ENCODE peak calls at places on chromosomes 2 and 18, in ten cellular contexts. U is fibroblast of mammary gland; D is GM20000; Z is AG04449; L is endodermal cell; S is colonic mucosa; V is hepatocyte; Q is fibroblast of villous mesenchyme; X is retinal pigment epithelial cell; M is CD8-positive, alpha-beta T cell. E is an unnamed sample.

GRCh38 chr2:120985997-120986651 is 250.5 kb downstream of the GLI2 start:
- DNase-seq in U (no peak), D (no peak), X (no peak), L (no peak), S (no peak), M (no peak), Q (no peak), V (no peak), Z (no peak), E (no peak)

GRCh38 chr2:19643117-19643518 is 258.7 kb downstream of the TTC32 start:
- DNase-seq in U (no peak), M (no peak), V (no peak), L (no peak), S (no peak), X (no peak), D (no peak), Z (no peak), Q (peak; percentile 23), E (no peak)

GRCh38 chr2:36290306-36290705 is 65.3 kb upstream of the CRIM1 start:
- DNase-seq in X (no peak), S (no peak), Z (peak; percentile 21), D (no peak), V (no peak), U (no peak), M (no peak), L (no peak), Q (no peak), E (no peak)

GRCh38 chr2:22536131-22536530 is 848.8 kb upstream of the KLHL29 start:
- DNase-seq in Z (no peak), M (no peak), U (peak; percentile 16), D (no peak), V (no peak), X (peak; percentile 35), L (no peak), Q (no peak), S (no peak), E (no peak)

GRCh38 chr2:236935131-236935530 is 150.6 kb upstream of the COPS8 start:
- DNase-seq in S (peak; percentile 14), Q (no peak), X (no peak), Z (no peak), U (no peak), D (no peak), V (no peak), M (no peak), L (no peak), E (no peak)

GRCh38 chr18:48345596-48345995 is 63.6 kb downstream of the ZBTB7C start:
- DNase-seq in M (no peak), U (peak; percentile 34), Z (no peak), L (peak; percentile 50), V (no peak), Q (peak; percentile 24), S (peak; percentile 41), D (no peak), X (no peak), E (peak; percentile 55)

GRCh38 chr18:75248426-75249191 is 38.0 kb downstream of the TSHZ1 start:
- DNase-seq in X (no peak), S (no peak), L (no peak), Q (peak; percentile 52), Z (no peak), U (no peak), V (no peak), M (no peak), D (no peak), E (no peak)

GRCh38 chr2:239365071-239365781 is 35.6 kb downstream of the HDAC4 start:
- DNase-seq in Q (peak; percentile 56), L (no peak), X (no peak), Z (no peak), V (no peak), S (no peak), M (no peak), U (no peak), D (no peak), E (no peak)

GRCh38 chr2:134244091-134244490 is 9.8 kb upstream of the MGAT5 start:
- DNase-seq in Q (peak; percentile 55), L (no peak), X (no peak), D (no peak), V (no peak), S (no peak), M (no peak), U (peak; percentile 59), Z (no peak), E (no peak)

GRCh38 chr2:143254108-143254507 is 124.9 kb downstream of the ARHGAP15 start:
- DNase-seq in Q (peak; percentile 4), Z (no peak), V (no peak), X (no peak), M (no peak), D (no peak), L (no peak), S (no peak), U (no peak), E (no peak)

GRCh38 chr2:68800517-68800916 is 65.9 kb downstream of the ARHGAP25 start:
- DNase-seq in L (no peak), Z (no peak), X (no peak), D (no peak), U (no peak), V (no peak), M (no peak), S (no peak), Q (no peak), E (no peak)

GRCh38 chr2:8580316-8581047 is 101.4 kb upstream of the ID2 start:
- DNase-seq in S (no peak), D (no peak), M (no peak), L (no peak), U (no peak), X (no peak), V (no peak), Z (no peak), Q (no peak), E (no peak)

GRCh38 chr2:127389778-127390435 is 2.1 kb upstream of the MAP3K2 start:
- DNase-seq in Z (no peak), M (no peak), X (no peak), Q (no peak), S (no peak), V (no peak), L (peak; percentile 41), D (peak; percentile 46), U (no peak), E (no peak)

DNA sequence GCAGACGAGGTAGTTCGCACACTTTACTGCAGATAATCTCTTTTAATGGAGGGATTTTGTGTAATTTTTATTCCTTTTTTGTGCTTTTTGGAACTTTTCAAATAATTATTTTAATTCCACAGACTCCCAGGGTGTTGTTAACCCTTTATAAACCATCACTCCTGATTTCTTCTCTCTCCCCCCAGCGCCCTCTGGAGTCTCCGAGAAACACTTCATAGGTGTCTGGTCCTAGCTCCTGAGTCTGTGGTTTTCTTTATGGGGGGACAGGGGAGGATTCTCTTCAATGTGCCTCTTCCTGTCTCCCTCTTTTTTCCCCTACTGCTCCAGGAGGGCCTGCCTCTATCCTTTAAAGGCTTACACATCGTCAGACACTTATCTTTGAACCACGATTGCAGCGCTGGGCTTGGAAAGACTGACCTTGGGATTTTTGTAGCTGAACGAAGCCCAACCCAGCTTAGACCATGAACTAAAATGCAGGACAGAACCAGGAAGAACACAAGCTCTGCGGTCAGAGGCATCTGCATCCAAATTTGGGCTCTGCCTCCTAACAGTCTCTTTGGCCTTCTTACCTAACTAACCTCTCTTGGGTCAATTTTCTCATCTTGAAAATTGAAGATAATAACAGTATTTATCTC is 7.1 kb upstream of the PKDCC start:
- DNase-seq in S (no peak), V (no peak), Z (no peak), L (peak; percentile 77), D (no peak), X (no peak), M (no peak), Q (peak; percentile 49), U (no peak), E (no peak)
- TF ChIP-seq CTCF in S (no peak), V (peak; percentile 20), Z (no peak), L (peak; percentile 81), D (no peak), X (peak; percentile 38), M (no peak), Q (peak; percentile 29), U (no peak), E (no peak)

GRCh38 chr2:240460781-240461431 is 25.4 kb downstream of the GPC1 start:
- DNase-seq in Q (no peak), Z (no peak), X (no peak), S (no peak), D (no peak), M (no peak), L (peak; percentile 64), U (no peak), V (no peak), E (no peak)
- TF ChIP-seq CTCF in Q (no peak), Z (peak; percentile 11), X (peak; percentile 26), S (no peak), D (no peak), M (no peak), L (peak; percentile 35), U (no peak), V (no peak), E (peak; percentile 12)

DNA sequence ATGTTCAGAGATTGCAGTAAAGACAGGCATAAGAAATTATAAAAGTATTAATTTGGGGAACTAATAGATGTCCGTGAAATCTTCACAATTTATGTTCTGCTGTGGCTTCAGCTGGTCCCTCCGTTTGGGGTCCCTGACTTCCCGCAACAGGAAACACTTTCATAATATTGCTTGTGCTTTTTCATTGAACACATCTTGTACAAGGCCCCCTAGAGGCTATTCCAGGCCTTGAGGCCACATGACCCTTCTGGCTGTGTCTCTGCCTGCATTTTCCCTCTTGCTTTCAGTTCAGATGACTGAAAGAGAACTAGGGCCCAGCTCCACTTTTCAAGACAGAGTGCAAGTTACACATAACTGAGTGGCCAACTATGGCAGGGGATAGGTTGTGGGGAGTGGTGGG is 164.1 kb downstream of the TMEM247 start:
- DNase-seq in V (no peak), S (no peak), D (peak; percentile 13), X (no peak), Z (no peak), M (no peak), U (no peak), L (no peak), Q (no peak), E (no peak)
- TF ChIP-seq CTCF in V (no peak), S (no peak), D (no peak), X (peak; percentile 18), Z (no peak), M (no peak), U (no peak), L (no peak), Q (no peak), E (no peak)

GRCh38 chr2:185473838-185474237 is 264.8 kb upstream of the FSIP2 start:
- DNase-seq in Q (no peak), V (no peak), Z (no peak), L (peak; percentile 57), D (no peak), X (no peak), U (no peak), S (no peak), M (no peak), E (no peak)

GRCh38 chr2:185472574-185472973 is 266.0 kb upstream of the FSIP2 start:
- DNase-seq in S (no peak), M (no peak), U (no peak), Z (no peak), V (no peak), Q (no peak), D (no peak), L (no peak), X (no peak), E (no peak)

GRCh38 chr2:185477452-185477851 is 261.2 kb upstream of the FSIP2 start:
- DNase-seq in M (no peak), V (no peak), S (no peak), D (no peak), U (no peak), X (no peak), L (no peak), Z (no peak), Q (no peak), E (no peak)

GRCh38 chr2:185471441-185471840 is 267.2 kb upstream of the FSIP2 start:
- DNase-seq in M (no peak), Q (no peak), D (no peak), S (no peak), L (no peak), X (no peak), Z (no peak), U (no peak), V (no peak), E (no peak)

GRCh38 chr2:185475868-185476267 is 262.7 kb upstream of the FSIP2 start:
- DNase-seq in Q (no peak), U (no peak), S (no peak), X (no peak), Z (no peak), D (no peak), M (no peak), L (no peak), V (no peak), E (no peak)
- TF ChIP-seq CTCF in Q (no peak), U (no peak), S (no peak), X (peak; percentile 36), Z (no peak), D (no peak), M (no peak), L (peak; percentile 55), V (no peak), E (no peak)